ENCODE peak calls at places on chromosomes 6 and 20, in four cellular contexts. U, C, Q and P are unnamed samples.
A peak's percentile ranks its signal among the peaks of the same experiment; 100 is the strongest.

GRCh38 chr6:106188104-106188794 is 102.1 kb downstream of the PRDM1 start:
- DNase-seq in U (no peak), C (no peak), Q (no peak), P (no peak)

GRCh38 chr6:85747654-85748053 is 105.0 kb upstream of the SYNCRIP start:
- DNase-seq in U (no peak), C (peak; percentile 25), Q (no peak), P (peak; percentile 53)

GRCh38 chr6:54282186-54282585 is 26.1 kb upstream of the TINAG start:
- DNase-seq in U (no peak), C (peak; percentile 72), Q (no peak), P (peak; percentile 20)

GRCh38 chr20:58630063-58630462 is 21.0 kb upstream of the STX16 start:
- DNase-seq in U (no peak), C (peak; percentile 42), Q (no peak), P (no peak)

GRCh38 chr20:53778736-53779135 is 185.1 kb upstream of the ZNF217 start:
- DNase-seq in U (no peak), C (no peak), Q (no peak), P (no peak)

GRCh38 chr6:155142902-155143609 is 120.8 kb upstream of the CLDN20 start:
- DNase-seq in U (no peak), C (peak; percentile 68), Q (no peak), P (peak; percentile 29)

GRCh38 chr6:128280960-128281359 is 239.4 kb downstream of the PTPRK start:
- DNase-seq in U (no peak), C (no peak), Q (no peak), P (no peak)

GRCh38 chr6:151916680-151917164 is 109.2 kb downstream of the ESR1 start:
- DNase-seq in U (no peak), C (peak; percentile 34), Q (no peak), P (no peak)